ENCODE peak calls at places on chromosomes 11 and 22, in six cellular contexts. Z is AG08396, V is posterior cingulate gyrus, N is GM06990, R is stromal cell of bone marrow, D is AG09309. L is an unnamed sample.

GRCh38 chr11:71251159-71251721 is 1.1 kb downstream of the SHANK2 start:
- DNase-seq in R (no peak), V (no peak), D (no peak), N (no peak), Z (peak; percentile 80), L (no peak)

GRCh38 chr11:63508745-63509144 is 2.9 kb downstream of the LGALS12 start:
- DNase-seq in Z (no peak), R (no peak), V (no peak), N (no peak), D (no peak), L (no peak)

GRCh38 chr22:49488943-49489342 is 338.7 kb downstream of the BRD1 start:
- DNase-seq in D (no peak), Z (no peak), N (no peak), R (no peak), V (no peak), L (no peak)

GRCh38 chr11:17978553-17979287 is 34.1 kb downstream of the SERGEF start:
- DNase-seq in N (no peak), Z (peak; percentile 72), D (no peak), V (peak; percentile 72), R (peak; percentile 33), L (peak; percentile 88)

GRCh38 chr11:28585007-28585406 is 476.8 kb downstream of the METTL15 start:
- DNase-seq in D (peak; percentile 24), V (no peak), Z (peak; percentile 19), R (peak; percentile 38), N (no peak), L (no peak)

GRCh38 chr11:8018742-8019631 is 31.9 kb downstream of the EIF3F start:
- DNase-seq in Z (peak; percentile 91), V (peak; percentile 71), R (peak; percentile 67), D (no peak), N (peak; percentile 24), L (peak; percentile 84)

GRCh38 chr11:18352581-18352980 is 30.2 kb downstream of the GTF2H1 start:
- DNase-seq in R (no peak), Z (no peak), N (no peak), V (no peak), D (no peak), L (no peak)

GRCh38 chr22:47210686-47211085 is 448.2 kb downstream of the TBC1D22A start:
- DNase-seq in R (no peak), N (no peak), D (no peak), Z (no peak), V (no peak), L (no peak)

GRCh38 chr11:116445108-116446047 is 327.4 kb downstream of the BUD13 start:
- DNase-seq in N (no peak), V (no peak), Z (no peak), D (no peak), R (no peak), L (no peak)

GRCh38 chr11:125218336-125218735 is 53.8 kb downstream of the PKNOX2 start:
- DNase-seq in N (no peak), D (no peak), V (no peak), R (no peak), Z (no peak), L (no peak)

GRCh38 chr22:49845666-49846459 is 7.8 kb upstream of the ZBED4 start:
- DNase-seq in N (no peak), R (no peak), D (no peak), V (no peak), Z (no peak), L (no peak)

L was measured in cerebellum.